ENCODE peak calls at places on chromosomes 11 and 22, in five cellular contexts. One of them, this sample, is unnamed.

GRCh38 chr11:125947419-125948277 is 1.8 kb downstream of the VSIG10L2 start:
- DNase-seq in GM23248: no peak
- DNase-seq in PC-3: no peak
- DNase-seq in HCT116: no peak
- DNase-seq in SK-N-SH: no peak
- DNase-seq in this sample: no peak

GRCh38 chr22:49324527-49325491 is 502.9 kb downstream of the BRD1 start:
- DNase-seq in GM23248: no peak
- DNase-seq in PC-3: no peak
- DNase-seq in HCT116: no peak
- DNase-seq in SK-N-SH: peak
- DNase-seq in this sample: no peak

GRCh38 chr22:49305215-49305965 is 522.3 kb downstream of the BRD1 start:
- DNase-seq in GM23248: peak
- DNase-seq in PC-3: peak
- DNase-seq in HCT116: peak
- DNase-seq in SK-N-SH: peak
- DNase-seq in this sample: peak

GRCh38 chr22:29266564-29267461 is 968 bp downstream of the RHBDD3 start:
- DNase-seq in GM23248: peak
- DNase-seq in PC-3: no peak
- DNase-seq in HCT116: no peak
- DNase-seq in SK-N-SH: peak
- DNase-seq in this sample: peak

GRCh38 chr22:46652930-46653331 is 32.7 kb downstream of the GRAMD4 start:
- DNase-seq in GM23248: no peak
- DNase-seq in PC-3: no peak
- DNase-seq in HCT116: no peak
- DNase-seq in SK-N-SH: no peak
- DNase-seq in this sample: no peak

GRCh38 chr11:57597461-57597892 is at the start of gene SERPING1:
- DNase-seq in GM23248: peak
- DNase-seq in PC-3: no peak
- DNase-seq in HCT116: no peak
- DNase-seq in SK-N-SH: no peak
- DNase-seq in this sample: no peak

GRCh38 chr22:43566561-43567332 is 154.9 kb downstream of the MPPED1 start:
- DNase-seq in GM23248: no peak
- DNase-seq in PC-3: no peak
- DNase-seq in HCT116: no peak
- DNase-seq in SK-N-SH: no peak
- DNase-seq in this sample: no peak

GRCh38 chr11:96307748-96308133 is 35.3 kb downstream of the MAML2 start:
- DNase-seq in GM23248: peak
- DNase-seq in PC-3: peak
- DNase-seq in HCT116: peak
- DNase-seq in SK-N-SH: no peak
- DNase-seq in this sample: no peak

GRCh38 chr11:86145439-86146156 is 76.7 kb upstream of the PICALM start:
- DNase-seq in GM23248: no peak
- DNase-seq in PC-3: no peak
- DNase-seq in HCT116: no peak
- DNase-seq in SK-N-SH: no peak
- DNase-seq in this sample: no peak

GRCh38 chr11:114440971-114441810 is 1.9 kb downstream of the REXO2 start:
- DNase-seq in GM23248: peak
- DNase-seq in PC-3: peak
- DNase-seq in HCT116: no peak
- DNase-seq in SK-N-SH: no peak
- DNase-seq in this sample: no peak

GRCh38 chr11:125382211-125382807 is 113.8 kb downstream of the FEZ1 start:
- DNase-seq in GM23248: no peak
- DNase-seq in PC-3: no peak
- DNase-seq in HCT116: no peak
- DNase-seq in SK-N-SH: no peak
- DNase-seq in this sample: no peak

GRCh38 chr11:78069465-78069864 is 5.8 kb downstream of the THRSP start:
- DNase-seq in GM23248: no peak
- DNase-seq in PC-3: no peak
- DNase-seq in HCT116: no peak
- DNase-seq in SK-N-SH: no peak
- DNase-seq in this sample: no peak

GRCh38 chr11:67492069-67492727 is 9.4 kb downstream of the AIP start:
- DNase-seq in GM23248: no peak
- DNase-seq in PC-3: no peak
- DNase-seq in HCT116: no peak
- DNase-seq in SK-N-SH: no peak
- DNase-seq in this sample: no peak

GRCh38 chr11:79196950-79197349 is 243.9 kb downstream of the TENM4 start:
- DNase-seq in GM23248: no peak
- DNase-seq in PC-3: no peak
- DNase-seq in HCT116: no peak
- DNase-seq in SK-N-SH: no peak
- DNase-seq in this sample: no peak

GRCh38 chr11:71929491-71929890 is 645 bp downstream of the RNF121 start:
- DNase-seq in GM23248: peak
- DNase-seq in PC-3: no peak
- DNase-seq in HCT116: no peak
- DNase-seq in SK-N-SH: no peak
- DNase-seq in this sample: no peak

GRCh38 chr11:118295834-118296454 is 8.6 kb upstream of the CD3E start:
- DNase-seq in GM23248: peak
- DNase-seq in PC-3: peak
- DNase-seq in HCT116: peak
- DNase-seq in SK-N-SH: no peak
- DNase-seq in this sample: peak
- H3K9ac ChIP-seq in GM23248: no peak
- H3K9ac ChIP-seq in PC-3: no peak
- H3K9ac ChIP-seq in HCT116: no peak
- H3K9ac ChIP-seq in SK-N-SH: no peak
- H3K9ac ChIP-seq in this sample: no peak

GRCh38 chr11:134067486-134067885 is 1.4 kb upstream of the JAM3 start:
- DNase-seq in GM23248: no peak
- DNase-seq in PC-3: no peak
- DNase-seq in HCT116: no peak
- DNase-seq in SK-N-SH: no peak
- DNase-seq in this sample: no peak

GRCh38 chr11:134063096-134063495 is 5.8 kb upstream of the JAM3 start:
- DNase-seq in GM23248: no peak
- DNase-seq in PC-3: no peak
- DNase-seq in HCT116: no peak
- DNase-seq in SK-N-SH: no peak
- DNase-seq in this sample: no peak

GRCh38 chr11:134065381-134065780 is 3.5 kb upstream of the JAM3 start:
- DNase-seq in GM23248: no peak
- DNase-seq in PC-3: no peak
- DNase-seq in HCT116: no peak
- DNase-seq in SK-N-SH: no peak
- DNase-seq in this sample: no peak

GRCh38 chr11:134062255-134063030 is 6.4 kb upstream of the JAM3 start:
- DNase-seq in GM23248: no peak
- DNase-seq in PC-3: no peak
- DNase-seq in HCT116: no peak
- DNase-seq in SK-N-SH: no peak
- DNase-seq in this sample: no peak

GRCh38 chr11:134063991-134064747 is 4.7 kb upstream of the JAM3 start:
- DNase-seq in GM23248: no peak
- DNase-seq in PC-3: no peak
- DNase-seq in HCT116: no peak
- DNase-seq in SK-N-SH: no peak
- DNase-seq in this sample: no peak
- TF ChIP-seq EZH2phosphoT487 in GM23248: no peak
- TF ChIP-seq EZH2phosphoT487 in PC-3: no peak
- TF ChIP-seq EZH2phosphoT487 in HCT116: no peak
- TF ChIP-seq EZH2phosphoT487 in SK-N-SH: no peak
- TF ChIP-seq EZH2phosphoT487 in this sample: no peak

GRCh38 chr11:11624206-11624605 is 2.4 kb upstream of the GALNT18 start:
- DNase-seq in GM23248: no peak
- DNase-seq in PC-3: no peak
- DNase-seq in HCT116: no peak
- DNase-seq in SK-N-SH: no peak
- DNase-seq in this sample: no peak

GRCh38 chr11:11620251-11620965 is 1.4 kb downstream of the GALNT18 start:
- DNase-seq in GM23248: peak
- DNase-seq in PC-3: peak
- DNase-seq in HCT116: peak
- DNase-seq in SK-N-SH: peak
- DNase-seq in this sample: peak

GRCh38 chr11:11620966-11621880 is 582 bp downstream of the GALNT18 start:
- DNase-seq in GM23248: peak
- DNase-seq in PC-3: peak
- DNase-seq in HCT116: no peak
- DNase-seq in SK-N-SH: peak
- DNase-seq in this sample: peak

GRCh38 chr11:11622772-11623531 is 1.1 kb upstream of the GALNT18 start:
- DNase-seq in GM23248: no peak
- DNase-seq in PC-3: no peak
- DNase-seq in HCT116: no peak
- DNase-seq in SK-N-SH: peak
- DNase-seq in this sample: no peak

GRCh38 chr11:11621881-11622706 is at the start of gene GALNT18:
- DNase-seq in GM23248: peak
- DNase-seq in PC-3: peak
- DNase-seq in HCT116: peak
- DNase-seq in SK-N-SH: peak
- DNase-seq in this sample: peak
- H3K4me2 ChIP-seq in GM23248: peak
- H3K4me2 ChIP-seq in PC-3: peak
- H3K4me2 ChIP-seq in HCT116: peak
- H3K4me2 ChIP-seq in SK-N-SH: peak
- H3K4me2 ChIP-seq in this sample: peak

GRCh38 chr11:104968365-104968855 is at the start of gene CASP4:
- DNase-seq in GM23248: peak
- DNase-seq in PC-3: peak
- DNase-seq in HCT116: peak
- DNase-seq in SK-N-SH: peak
- DNase-seq in this sample: no peak
- H3K9ac ChIP-seq in GM23248: peak
- H3K9ac ChIP-seq in PC-3: peak
- H3K9ac ChIP-seq in HCT116: peak
- H3K9ac ChIP-seq in SK-N-SH: peak
- H3K9ac ChIP-seq in this sample: no peak

GRCh38 chr22:19679476-19680099 is 34.7 kb upstream of the SEPTIN5 start:
- DNase-seq in GM23248: peak
- DNase-seq in PC-3: peak
- DNase-seq in HCT116: no peak
- DNase-seq in SK-N-SH: peak
- DNase-seq in this sample: peak

GRCh38 chr22:19681863-19682245 is 32.4 kb upstream of the SEPTIN5 start:
- DNase-seq in GM23248: no peak
- DNase-seq in PC-3: no peak
- DNase-seq in HCT116: no peak
- DNase-seq in SK-N-SH: no peak
- DNase-seq in this sample: no peak

GRCh38 chr22:19678949-19679348 is 35.4 kb upstream of the SEPTIN5 start:
- DNase-seq in GM23248: no peak
- DNase-seq in PC-3: no peak
- DNase-seq in HCT116: no peak
- DNase-seq in SK-N-SH: no peak
- DNase-seq in this sample: peak

GRCh38 chr22:19680287-19680881 is 33.9 kb upstream of the SEPTIN5 start:
- DNase-seq in GM23248: no peak
- DNase-seq in PC-3: no peak
- DNase-seq in HCT116: no peak
- DNase-seq in SK-N-SH: no peak
- DNase-seq in this sample: no peak

GRCh38 chr22:19680911-19681862 is 33.1 kb upstream of the SEPTIN5 start:
- DNase-seq in GM23248: no peak
- DNase-seq in PC-3: no peak
- DNase-seq in HCT116: peak
- DNase-seq in SK-N-SH: no peak
- DNase-seq in this sample: no peak
- TF ChIP-seq EZH2phosphoT487 in GM23248: no peak
- TF ChIP-seq EZH2phosphoT487 in PC-3: no peak
- TF ChIP-seq EZH2phosphoT487 in HCT116: no peak
- TF ChIP-seq EZH2phosphoT487 in SK-N-SH: no peak
- TF ChIP-seq EZH2phosphoT487 in this sample: no peak

GRCh38 chr11:61153593-61154090 is 7.6 kb downstream of the VPS37C start:
- DNase-seq in GM23248: peak
- DNase-seq in PC-3: no peak
- DNase-seq in HCT116: no peak
- DNase-seq in SK-N-SH: no peak
- DNase-seq in this sample: no peak
- H3K4me2 ChIP-seq in GM23248: peak
- H3K4me2 ChIP-seq in PC-3: peak
- H3K4me2 ChIP-seq in HCT116: peak
- H3K4me2 ChIP-seq in SK-N-SH: peak
- H3K4me2 ChIP-seq in this sample: no peak

This sample was measured in neural progenitor cell.